ENCODE peak calls at places on chromosomes 2 and 18, in six cellular contexts. L, F, C, E, M and W are unnamed samples.

GRCh38 chr2:15729001-15729400 is 137.3 kb downstream of the DDX1 start:
- DNase-seq in F (no peak), C (no peak), M (no peak), E (no peak), L (no peak), W (no peak)

GRCh38 chr2:86704482-86704971 is 15.6 kb upstream of the RMND5A start:
- DNase-seq in C (peak), F (peak), M (no peak), E (no peak), L (peak), W (peak)

GRCh38 chr2:99821572-99822369 is 320.6 kb downstream of the AFF3 start:
- DNase-seq in E (no peak), C (peak), L (no peak), M (peak), F (peak), W (peak)

GRCh38 chr18:77005651-77006195 is 126.9 kb downstream of the MBP start:
- DNase-seq in C (no peak), L (no peak), E (no peak), F (no peak), M (no peak), W (no peak)

GRCh38 chr2:237290249-237290648 is 123.7 kb downstream of the COL6A3 start:
- DNase-seq in C (peak), E (no peak), L (no peak), F (no peak), M (no peak), W (no peak)

GRCh38 chr2:181777654-181778053 is 97.3 kb upstream of the NEUROD1 start:
- DNase-seq in C (no peak), M (no peak), F (no peak), L (no peak), E (no peak), W (no peak)

GRCh38 chr2:218882463-218882821 is 1.8 kb downstream of the WNT10A start:
- DNase-seq in L (no peak), C (no peak), F (no peak), E (no peak), M (no peak), W (no peak)

GRCh38 chr2:190859347-190860297 is 21.0 kb upstream of the GLS start:
- DNase-seq in F (no peak), E (no peak), L (no peak), C (peak), M (no peak), W (no peak)

GRCh38 chr18:41391616-41392610 is 563.1 kb upstream of the PIK3C3 start:
- DNase-seq in C (peak), F (peak), E (peak), M (no peak), L (peak), W (peak)

GRCh38 chr2:68031546-68032160 is 31.2 kb downstream of the C1D start:
- DNase-seq in F (peak), M (peak), L (peak), E (peak), C (peak), W (peak)

GRCh38 chr2:25479761-25480160 is 138.0 kb upstream of the DNMT3A start:
- DNase-seq in L (no peak), C (no peak), E (no peak), M (no peak), F (no peak), W (no peak)

GRCh38 chr2:201883559-201883958 is 77.2 kb downstream of the CDK15 start:
- DNase-seq in L (peak), C (no peak), E (no peak), M (no peak), F (no peak), W (no peak)

GRCh38 chr2:53210538-53210937 is 557.1 kb upstream of the CHAC2 start:
- DNase-seq in L (no peak), E (no peak), F (no peak), M (no peak), C (no peak), W (no peak)

GRCh38 chr2:99481941-99482340 is 7.9 kb downstream of the REV1 start:
- DNase-seq in E (no peak), L (no peak), C (no peak), M (no peak), F (no peak), W (no peak)

GRCh38 chr2:119638891-119639539 is 40.0 kb upstream of the TMEM177 start:
- DNase-seq in C (no peak), F (no peak), M (no peak), E (no peak), L (peak), W (no peak)

GRCh38 chr2:115183144-115183543 is 740.7 kb downstream of the DPP10 start:
- DNase-seq in L (no peak), E (no peak), M (no peak), C (no peak), F (no peak), W (no peak)

GRCh38 chr2:184463102-184463865 is 135.0 kb upstream of the ZNF804A start:
- DNase-seq in C (no peak), E (no peak), F (no peak), M (no peak), L (no peak), W (no peak)

GRCh38 chr18:24027156-24027555 is 12.6 kb downstream of the TTC39C start:
- DNase-seq in E (no peak), L (peak), M (no peak), F (peak), C (peak), W (no peak)

GRCh38 chr18:48074929-48075706 is 144.7 kb upstream of the SMAD2 start:
- DNase-seq in L (peak), F (no peak), E (no peak), C (no peak), M (no peak), W (no peak)

GRCh38 chr2:219175928-219176817 is 552 bp downstream of the CNPPD1 start:
- DNase-seq in L (peak), E (peak), C (peak), M (no peak), F (peak), W (no peak)

GRCh38 chr2:35297403-35297802 is 1058.2 kb upstream of the CRIM1 start:
- DNase-seq in L (no peak), E (no peak), C (no peak), F (no peak), M (no peak), W (no peak)

GRCh38 chr2:40220177-40220925 is 231.5 kb downstream of the SLC8A1 start:
- DNase-seq in E (no peak), L (no peak), M (no peak), C (peak), F (no peak), W (no peak)

GRCh38 chr2:197170137-197170682 is 140.4 kb downstream of the ANKRD44 start:
- DNase-seq in F (no peak), C (no peak), M (no peak), E (no peak), L (no peak), W (no peak)